ENCODE peak calls at places on chromosomes 4 and X, in four cellular contexts. J, X, W and U are unnamed samples.

GRCh38 chrX:24961809-24962208 is 54.0 kb downstream of the ARX start:
- DNase-seq in X (no peak), J (no peak), W (no peak), U (no peak)

GRCh38 chrX:69948398-69948797 is 101.3 kb downstream of the AWAT2 start:
- DNase-seq in J (no peak), W (peak; percentile 27), X (no peak), U (no peak)

GRCh38 chrX:9611436-9612145 is 146.7 kb downstream of the TBL1X start:
- DNase-seq in X (no peak), J (no peak), W (no peak), U (no peak)

GRCh38 chrX:79365591-79365990 is 1.5 kb downstream of the ITM2A start:
- DNase-seq in J (no peak), W (no peak), X (no peak), U (no peak)

GRCh38 chr4:7296661-7297335 is 104.5 kb downstream of the SORCS2 start:
- DNase-seq in X (no peak), W (no peak), J (peak; percentile 28), U (no peak)

GRCh38 chrX:17496407-17496806 is 121.4 kb downstream of the NHS start:
- DNase-seq in J (no peak), X (no peak), W (peak; percentile 0), U (no peak)

GRCh38 chr4:186029731-186030421 is 39.1 kb upstream of the TLR3 start:
- DNase-seq in J (peak; percentile 90), X (no peak), W (no peak), U (peak; percentile 90)

GRCh38 chrX:46967547-46967946 is 55.3 kb downstream of the JADE3 start:
- DNase-seq in X (no peak), J (no peak), W (no peak), U (no peak)

GRCh38 chr4:16168710-16169388 is 57.4 kb downstream of the TAPT1 start:
- DNase-seq in W (no peak), X (no peak), J (no peak), U (no peak)

GRCh38 chrX:74422576-74423288 is 1.4 kb downstream of the SLC16A2 start:
- DNase-seq in W (no peak), J (peak; percentile 71), X (peak; percentile 50), U (peak; percentile 85)

GRCh38 chrX:136168929-136169735 is 21.8 kb downstream of the FHL1 start:
- DNase-seq in J (peak; percentile 51), W (peak; percentile 82), X (no peak), U (peak; percentile 86)

GRCh38 chrX:20361081-20361889 is 94.6 kb upstream of the RPS6KA3 start:
- DNase-seq in W (no peak), J (peak; percentile 40), X (no peak), U (no peak)

GRCh38 chr4:98491862-98492554 is 166.4 kb downstream of the TSPAN5 start:
- DNase-seq in W (no peak), X (no peak), J (no peak), U (no peak)

GRCh38 chr4:41873380-41874295 is 61.6 kb upstream of the TMEM33 start:
- DNase-seq in X (no peak), W (no peak), J (no peak), U (peak; percentile 59)

GRCh38 chr4:42150653-42151567 is 1.5 kb downstream of the BEND4 start:
- DNase-seq in W (no peak), X (no peak), J (no peak), U (no peak)

GRCh38 chr4:8281519-8282133 is 12.1 kb downstream of the HTRA3 start:
- DNase-seq in J (peak; percentile 92), X (no peak), W (peak; percentile 46), U (peak; percentile 92)

GRCh38 chr4:154491731-154492249 is at the start of gene DCHS2:
- DNase-seq in X (no peak), J (peak; percentile 40), W (no peak), U (no peak)

GRCh38 chr4:88765729-88766128 is 68.1 kb upstream of the NAP1L5 start:
- DNase-seq in W (peak; percentile 68), X (no peak), J (peak; percentile 73), U (no peak)